ENCODE peak calls at places on chromosomes 3 and 15, in four cellular contexts. S, J, F and A are unnamed samples. For H3K9me3, the result is how much of the 10 kb centered on the place peaks cover.

GRCh38 chr3:53243165-53243564 is 12.7 kb downstream of the TKT start:
- DNase-seq in S (peak), F (peak), J (no peak), A (no peak)

GRCh38 chr3:141386080-141386594 is 17.8 kb downstream of the ZBTB38 start:
- DNase-seq in S (no peak), F (peak), J (no peak), A (no peak)

GRCh38 chr3:50658416-50658815 is 16.3 kb upstream of the DOCK3 start:
- DNase-seq in J (peak), F (no peak), S (no peak), A (no peak)

GRCh38 chr15:101450561-101451145 is 38.9 kb downstream of the PCSK6 start:
- DNase-seq in J (no peak), S (no peak), F (no peak), A (no peak)

GRCh38 chr15:78836333-78836732 is 25.1 kb upstream of the ADAMTS7 start:
- DNase-seq in S (no peak), F (no peak), J (no peak), A (no peak)

GRCh38 chr3:178245385-178245778 is 290.9 kb upstream of the KCNMB2 start:
- DNase-seq in S (peak), F (peak), J (no peak), A (peak)

GRCh38 chr3:71299160-71299559 is 284.4 kb downstream of the FOXP1 start:
- DNase-seq in F (no peak), S (no peak), J (no peak), A (no peak)

GRCh38 chr3:187994221-187995085 is 159.5 kb upstream of the LPP start:
- DNase-seq in F (peak), J (no peak), S (peak), A (peak)

GRCh38 chr15:49063402-49064280 is 17.4 kb upstream of the SECISBP2L start:
- DNase-seq in S (no peak), J (peak), F (no peak), A (no peak)

GRCh38 chr15:23567921-23568320 is 2.4 kb downstream of the MKRN3 start:
- DNase-seq in J (no peak), F (no peak), S (no peak), A (no peak)

GRCh38 chr15:23569513-23569912 is 4.0 kb downstream of the MKRN3 start:
- DNase-seq in J (no peak), F (no peak), S (peak), A (no peak)

GRCh38 chr15:23565395-23566069 is at the start of gene MKRN3:
- DNase-seq in J (no peak), S (peak), F (peak), A (peak)

GRCh38 chr15:23564798-23565394 is 578 bp upstream of the MKRN3 start:
- DNase-seq in J (no peak), F (no peak), S (peak), A (no peak)

DNA sequence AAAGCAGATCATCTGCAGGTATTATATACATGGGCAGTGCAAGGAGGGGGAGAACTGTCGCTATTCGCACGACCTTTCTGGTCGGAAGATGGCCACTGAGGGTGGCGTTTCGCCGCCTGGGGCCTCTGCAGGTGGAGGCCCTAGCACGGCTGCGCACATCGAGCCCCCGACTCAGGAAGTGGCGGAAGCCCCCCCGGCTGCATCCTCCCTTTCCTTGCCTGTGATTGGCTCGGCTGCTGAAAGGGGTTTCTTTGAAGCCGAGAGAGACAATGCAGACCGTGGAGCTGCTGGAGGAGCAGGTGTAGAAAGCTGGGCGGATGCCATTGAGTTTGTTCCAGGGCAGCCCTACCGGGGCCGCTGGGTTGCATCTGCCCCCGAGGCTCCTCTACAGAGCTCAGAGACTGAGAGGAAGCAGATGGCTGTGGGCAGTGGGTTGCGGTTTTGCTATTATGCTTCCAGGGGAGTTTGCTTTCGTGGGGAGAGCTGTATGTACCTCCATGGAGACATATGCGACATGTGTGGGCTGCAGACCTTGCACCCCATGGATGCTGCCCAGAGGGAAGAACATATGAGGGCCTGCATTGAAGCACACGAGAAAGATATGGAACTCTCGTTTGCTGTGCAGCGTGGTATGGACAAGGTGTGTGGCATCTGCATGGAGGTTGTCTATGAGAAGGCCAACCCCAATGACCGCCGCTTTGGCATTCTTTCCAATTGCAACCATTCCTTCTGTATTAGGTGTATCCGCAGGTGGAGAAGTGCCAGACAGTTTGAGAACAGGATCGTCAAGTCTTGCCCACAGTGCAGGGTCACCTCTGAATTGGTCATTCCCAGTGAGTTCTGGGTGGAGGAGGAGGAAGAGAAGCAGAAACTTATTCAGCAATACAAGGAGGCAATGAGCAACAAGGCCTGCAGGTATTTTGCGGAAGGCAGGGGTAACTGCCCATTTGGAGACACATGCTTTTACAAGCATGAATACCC is 886 bp downstream of the MKRN3 start:
- DNase-seq in S (peak), F (peak), J (no peak), A (no peak)
- H3K9me3 ChIP-seq in S (under half), F (under half), J (under half), A (under half)

GRCh38 chr15:63482874-63483323 is 21.5 kb upstream of the USP3 start:
- DNase-seq in J (no peak), S (no peak), F (no peak), A (no peak)

GRCh38 chr15:63484433-63484832 is 20.0 kb upstream of the USP3 start:
- DNase-seq in S (no peak), F (no peak), J (no peak), A (no peak)

GRCh38 chr15:63480441-63480821 is 24.0 kb upstream of the USP3 start:
- DNase-seq in J (peak), S (no peak), F (no peak), A (no peak)

GRCh38 chr15:63481105-63481810 is 23.1 kb upstream of the USP3 start:
- DNase-seq in S (peak), J (peak), F (no peak), A (no peak)

GRCh38 chr15:63483521-63484371 is 20.6 kb upstream of the USP3 start:
- DNase-seq in J (no peak), F (peak), S (no peak), A (no peak)
- H3K27ac ChIP-seq in J (no peak), F (no peak), S (no peak), A (no peak)

GRCh38 chr3:62051506-62051905 is 321.8 kb downstream of the FEZF2 start:
- DNase-seq in J (peak), S (no peak), F (peak), A (no peak)
- TF ChIP-seq CTCF in J (peak), S (peak), F (peak), A (peak)

GRCh38 chr15:100383302-100384107 is 41.7 kb upstream of the ADAMTS17 start:
- DNase-seq in F (peak), S (peak), J (peak), A (no peak)
- H3K9me3 ChIP-seq in F (under half), S (under half), J (under half), A (under half)

DNA sequence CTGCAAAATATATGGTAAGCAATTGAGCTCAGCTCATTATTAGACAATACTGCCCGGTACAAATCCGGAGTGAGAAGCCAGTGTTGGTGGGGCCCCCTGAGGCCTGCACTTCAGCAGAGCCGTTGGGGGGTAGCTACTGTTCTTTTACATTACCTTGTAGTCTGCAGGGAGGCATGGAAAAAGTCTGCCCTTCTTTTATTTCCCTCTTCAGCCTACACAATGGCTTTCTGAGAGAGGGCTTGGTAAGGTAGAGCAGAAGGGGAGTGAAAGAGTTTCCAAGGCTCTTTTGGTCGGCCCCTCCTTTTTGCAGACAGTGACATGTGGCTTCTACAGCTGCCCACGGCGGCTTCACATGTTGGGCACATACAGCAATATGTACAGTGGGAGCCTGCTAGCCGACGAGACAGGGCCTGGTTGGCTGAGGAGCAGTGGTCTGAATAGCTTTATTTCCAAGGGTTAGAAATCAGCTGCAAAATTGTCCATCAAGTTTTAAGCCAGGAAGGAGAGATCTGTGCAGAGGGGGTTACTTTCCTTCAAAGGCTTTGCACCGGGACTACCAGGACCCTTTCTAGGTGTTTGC is 3.9 kb downstream of the INAFM2 start:
- DNase-seq in F (no peak), S (no peak), J (no peak), A (no peak)
- H3K27ac ChIP-seq in F (no peak), S (no peak), J (peak), A (peak)

GRCh38 chr3:190863119-190863465 is 598 bp upstream of the GMNC start:
- DNase-seq in S (peak), J (no peak), F (peak), A (no peak)

GRCh38 chr3:190862209-190863118 is at the start of gene GMNC:
- DNase-seq in S (peak), J (peak), F (peak), A (no peak)

GRCh38 chr3:190864002-190864401 is 1.5 kb upstream of the GMNC start:
- DNase-seq in S (no peak), F (no peak), J (no peak), A (no peak)

GRCh38 chr3:190865419-190865818 is 2.9 kb upstream of the GMNC start:
- DNase-seq in F (no peak), S (no peak), J (no peak), A (no peak)

DNA sequence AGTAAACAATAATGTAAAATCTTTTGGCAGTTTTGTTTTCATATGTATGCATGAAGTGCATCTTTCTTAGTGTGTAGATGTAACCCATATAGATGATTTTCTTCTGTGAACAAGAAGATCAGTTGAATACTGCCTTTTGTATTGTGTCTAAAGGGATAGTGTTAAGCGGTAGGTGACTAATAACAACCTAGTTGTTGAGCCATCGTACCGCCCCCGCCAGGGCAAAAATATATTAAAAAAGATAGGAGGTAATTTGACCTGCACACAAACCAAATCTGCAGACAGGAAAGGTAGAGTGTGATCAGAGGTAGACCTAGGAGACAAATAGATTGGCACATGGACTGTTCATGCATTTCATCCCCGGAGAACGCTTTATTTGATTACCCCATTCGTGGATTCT is 3.3 kb upstream of the GMNC start:
- DNase-seq in J (peak), F (no peak), S (no peak), A (no peak)
- TF ChIP-seq CTCF in J (peak), F (no peak), S (no peak), A (no peak)

GRCh38 chr3:165212580-165212979 is 16.4 kb upstream of the SLITRK3 start:
- DNase-seq in F (no peak), J (no peak), S (no peak), A (no peak)
- H3K9me3 ChIP-seq in F (under half), J (under half), S (under half), A (under half)

GRCh38 chr15:92813440-92813839 is 86.7 kb upstream of the CHD2 start:
- DNase-seq in J (no peak), S (no peak), F (no peak), A (no peak)

GRCh38 chr15:92810418-92811138 is 89.5 kb upstream of the CHD2 start:
- DNase-seq in F (peak), S (peak), J (peak), A (no peak)

GRCh38 chr15:92812271-92812670 is 87.9 kb upstream of the CHD2 start:
- DNase-seq in J (no peak), F (no peak), S (no peak), A (no peak)

GRCh38 chr15:92809880-92810361 is 90.2 kb upstream of the CHD2 start:
- DNase-seq in F (peak), J (peak), S (peak), A (no peak)

DNA sequence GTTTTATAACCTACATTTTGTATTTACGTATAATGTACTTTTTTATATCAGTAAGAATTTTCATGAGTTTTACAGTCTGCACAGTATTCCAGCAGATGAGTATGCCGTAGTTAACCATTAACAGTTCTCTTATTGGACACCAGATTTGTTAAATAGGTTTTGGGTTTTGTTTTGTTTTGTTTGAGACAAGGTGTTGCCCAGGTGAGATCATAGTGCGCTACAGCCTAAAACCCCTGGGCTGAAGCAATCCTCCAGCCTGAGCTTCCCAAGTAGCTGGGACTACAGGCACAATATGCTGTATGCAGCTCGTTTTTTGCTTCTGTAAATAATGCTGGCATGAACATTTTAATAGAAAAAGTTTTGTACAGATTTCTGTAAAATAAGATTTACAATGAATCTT is 88.6 kb upstream of the CHD2 start:
- DNase-seq in F (no peak), S (no peak), J (no peak), A (no peak)
- H3K27ac ChIP-seq in F (no peak), S (no peak), J (no peak), A (no peak)